ENCODE peak calls at places on chromosomes 12 and 14, in seven cellular contexts. X is astrocyte; M is ACHN; G is Calu3; R is A172; Y is uterus; S is CD8-positive, alpha-beta memory T cell. C is an unnamed sample.

GRCh38 chr12:50039151-50039835 is 14.0 kb upstream of the RACGAP1 start:
- DNase-seq in X (peak), M (peak), G (peak), R (peak), Y (peak), S (peak), C (peak)

GRCh38 chr12:11958216-11959091 is 112.3 kb upstream of the BCL2L14 start:
- DNase-seq in X (peak), M (peak), G (peak), R (peak), Y (no peak), S (no peak), C (peak)

GRCh38 chr12:96108321-96108720 is 72.9 kb upstream of the LTA4H start:
- DNase-seq in X (no peak), M (no peak), G (peak), R (no peak), Y (no peak), S (no peak), C (peak)

GRCh38 chr12:50351120-50352043 is 45.0 kb downstream of the FAM186A start:
- DNase-seq in X (no peak), M (no peak), G (no peak), R (no peak), Y (peak), S (no peak), C (no peak)

GRCh38 chr14:50056457-50056856 is 59.9 kb downstream of the VCPKMT start:
- DNase-seq in X (no peak), M (no peak), G (no peak), R (no peak), Y (no peak), S (no peak), C (no peak)

GRCh38 chr12:65681226-65681625 is 143.1 kb upstream of the HMGA2 start:
- DNase-seq in X (peak), M (no peak), G (no peak), R (no peak), Y (no peak), S (no peak), C (no peak)

GRCh38 chr12:16218934-16219718 is 58.4 kb downstream of the SLC15A5 start:
- DNase-seq in X (no peak), M (no peak), G (no peak), R (no peak), Y (no peak), S (no peak), C (no peak)

GRCh38 chr12:1916396-1917171 is 1.9 kb downstream of the CACNA2D4 start:
- DNase-seq in X (no peak), M (no peak), G (no peak), R (no peak), Y (peak), S (peak), C (no peak)

GRCh38 chr14:94805726-94806288 is 35.9 kb upstream of the GSC start:
- DNase-seq in X (peak), M (no peak), G (no peak), R (no peak), Y (peak), S (no peak), C (no peak)

GRCh38 chr12:95942106-95942531 is 295 bp downstream of the CCDC38 start:
- DNase-seq in X (peak), M (no peak), G (no peak), R (peak), Y (no peak), S (no peak), C (no peak)

GRCh38 chr12:111330800-111331752 is 37.8 kb downstream of the PHETA1 start:
- DNase-seq in X (peak), M (peak), G (peak), R (peak), Y (no peak), S (no peak), C (peak)

GRCh38 chr12:10121278-10121677 is 8.7 kb downstream of the CLEC7A start:
- DNase-seq in X (no peak), M (no peak), G (no peak), R (no peak), Y (no peak), S (no peak), C (no peak)

GRCh38 chr14:96267336-96267735 is 11.3 kb downstream of the BDKRB1 start:
- DNase-seq in X (peak), M (no peak), G (no peak), R (peak), Y (peak), S (no peak), C (no peak)

GRCh38 chr14:75984674-75985073 is 889 bp upstream of the IFT43 start:
- DNase-seq in X (no peak), M (no peak), G (no peak), R (no peak), Y (no peak), S (no peak), C (no peak)

GRCh38 chr14:75247286-75247922 is 31.2 kb upstream of the FOS start:
- DNase-seq in X (no peak), M (no peak), G (no peak), R (no peak), Y (no peak), S (peak), C (no peak)

GRCh38 chr12:46523863-46524770 is 151.5 kb upstream of the SLC38A2 start:
- DNase-seq in X (peak), M (peak), G (no peak), R (peak), Y (no peak), S (no peak), C (peak)

GRCh38 chr12:47085815-47086252 is 6.1 kb upstream of the AMIGO2 start:
- DNase-seq in X (peak), M (peak), G (peak), R (peak), Y (no peak), S (peak), C (peak)

GRCh38 chr14:75429562-75429961 is 1.7 kb downstream of the JDP2 start:
- DNase-seq in X (no peak), M (no peak), G (no peak), R (no peak), Y (no peak), S (no peak), C (no peak)